ENCODE peak calls at places on chromosomes 4 and X, in five cellular contexts. U is GM23338; T is naive thymus-derived CD4-positive, alpha-beta T cell; L is WTC11; Z is chondrocyte. E is an unnamed sample.

GRCh38 chr4:151992755-151993154 is 231.9 kb upstream of the GATB start:
- DNase-seq in U (peak), T (no peak), L (no peak), Z (no peak), E (no peak)

GRCh38 chr4:25970241-25970675 is 56.2 kb downstream of the SMIM20 start:
- DNase-seq in U (no peak), T (no peak), L (no peak), Z (peak), E (no peak)

GRCh38 chrX:25523574-25523973 is 507.8 kb upstream of the ARX start:
- DNase-seq in U (peak), T (no peak), L (peak), Z (no peak), E (no peak)

GRCh38 chr4:140344111-140344510 is 29.3 kb upstream of the SCOC start:
- DNase-seq in U (no peak), T (no peak), L (no peak), Z (no peak), E (no peak)

GRCh38 chr4:142044271-142044670 is 407.9 kb downstream of the IL15 start:
- DNase-seq in U (peak), T (no peak), L (no peak), Z (no peak), E (peak)

GRCh38 chr4:3207531-3208037 is 41.4 kb upstream of the MSANTD1 start:
- DNase-seq in U (no peak), T (no peak), L (no peak), Z (no peak), E (no peak)

GRCh38 chrX:82127228-82128123 is 925.6 kb downstream of the SH3BGRL start:
- DNase-seq in U (no peak), T (no peak), L (no peak), Z (no peak), E (no peak)

GRCh38 chr4:153062652-153063168 is 126.6 kb downstream of the FHDC1 start:
- DNase-seq in U (no peak), T (no peak), L (no peak), Z (no peak), E (no peak)

GRCh38 chrX:105882581-105883275 is 60.4 kb downstream of the NRK start:
- DNase-seq in U (no peak), T (no peak), L (no peak), Z (no peak), E (no peak)

GRCh38 chr4:139176299-139177048 is 544 bp downstream of the ELF2 start:
- DNase-seq in U (peak), T (peak), L (peak), Z (peak), E (no peak)

GRCh38 chrX:9267415-9267814 is 197.4 kb upstream of the TBL1X start:
- DNase-seq in U (no peak), T (no peak), L (no peak), Z (no peak), E (no peak)

GRCh38 chrX:20530319-20530979 is 263.7 kb upstream of the RPS6KA3 start:
- DNase-seq in U (peak), T (peak), L (peak), Z (no peak), E (no peak)

GRCh38 chr4:184143770-184144564 is 73.7 kb downstream of the ENPP6 start:
- DNase-seq in U (peak), T (no peak), L (peak), Z (no peak), E (no peak)

GRCh38 chrX:48487362-48487785 is 11.4 kb downstream of the FTSJ1 start:
- DNase-seq in U (peak), T (no peak), L (no peak), Z (peak), E (peak)